ENCODE peak calls at places on chromosome 16, in nine cellular contexts. One of them, this sample, is unnamed.

GRCh38 chr16:12262454-12263180 is 286.1 kb downstream of the SNX29 start:
- DNase-seq in nephron progenitor cell: no peak
- DNase-seq in heart right ventricle: no peak
- DNase-seq in NCI-H2171 treated with DMSO at 0.1 percent for 48 hours: no peak
- DNase-seq in activated CD4-positive, alpha-beta T cell treated with anti-CD3 and anti-CD28 coated beads, Interleukin-2, amount 50 U/mL, for 48 hours: no peak
- DNase-seq in H9: no peak
- DNase-seq in EL: no peak
- DNase-seq in psoas muscle: no peak
- DNase-seq in erythroblast: no peak
- DNase-seq in this sample: no peak

GRCh38 chr16:12907670-12908233 is 6.4 kb downstream of the SHISA9 start:
- DNase-seq in NCI-H2171 treated with DMSO at 0.1 percent for 48 hours: no peak
- DNase-seq in nephron progenitor cell: no peak
- DNase-seq in erythroblast: peak; percentile 10
- DNase-seq in psoas muscle: no peak
- DNase-seq in EL: peak; percentile 1
- DNase-seq in heart right ventricle: no peak
- DNase-seq in H9: peak; percentile 58
- DNase-seq in activated CD4-positive, alpha-beta T cell treated with anti-CD3 and anti-CD28 coated beads, Interleukin-2, amount 50 U/mL, for 48 hours: no peak
- DNase-seq in this sample: no peak

GRCh38 chr16:35142809-35143192 is 1683.4 kb downstream of the TP53TG3F start:
- DNase-seq in heart right ventricle: no peak
- DNase-seq in NCI-H2171 treated with DMSO at 0.1 percent for 48 hours: no peak
- DNase-seq in H9: no peak
- DNase-seq in activated CD4-positive, alpha-beta T cell treated with anti-CD3 and anti-CD28 coated beads, Interleukin-2, amount 50 U/mL, for 48 hours: no peak
- DNase-seq in nephron progenitor cell: no peak
- DNase-seq in EL: no peak
- DNase-seq in psoas muscle: no peak
- DNase-seq in erythroblast: no peak
- DNase-seq in this sample: no peak

GRCh38 chr16:526181-527014 is 1.1 kb upstream of the CAPN15 start:
- DNase-seq in psoas muscle: no peak
- DNase-seq in activated CD4-positive, alpha-beta T cell treated with anti-CD3 and anti-CD28 coated beads, Interleukin-2, amount 50 U/mL, for 48 hours: peak; percentile 34
- DNase-seq in EL: peak; percentile 45
- DNase-seq in NCI-H2171 treated with DMSO at 0.1 percent for 48 hours: peak; percentile 44
- DNase-seq in erythroblast: peak; percentile 84
- DNase-seq in H9: no peak
- DNase-seq in nephron progenitor cell: peak; percentile 60
- DNase-seq in heart right ventricle: peak; percentile 65
- DNase-seq in this sample: no peak

GRCh38 chr16:89303604-89304003 is 86.1 kb downstream of the ZNF778 start:
- DNase-seq in activated CD4-positive, alpha-beta T cell treated with anti-CD3 and anti-CD28 coated beads, Interleukin-2, amount 50 U/mL, for 48 hours: no peak
- DNase-seq in NCI-H2171 treated with DMSO at 0.1 percent for 48 hours: no peak
- DNase-seq in erythroblast: no peak
- DNase-seq in nephron progenitor cell: no peak
- DNase-seq in EL: no peak
- DNase-seq in psoas muscle: no peak
- DNase-seq in heart right ventricle: no peak
- DNase-seq in H9: no peak
- DNase-seq in this sample: no peak

GRCh38 chr16:30472328-30472942 is at the start of gene ITGAL:
- DNase-seq in activated CD4-positive, alpha-beta T cell treated with anti-CD3 and anti-CD28 coated beads, Interleukin-2, amount 50 U/mL, for 48 hours: peak; percentile 81
- DNase-seq in erythroblast: no peak
- DNase-seq in NCI-H2171 treated with DMSO at 0.1 percent for 48 hours: no peak
- DNase-seq in H9: no peak
- DNase-seq in psoas muscle: peak; percentile 60
- DNase-seq in EL: no peak
- DNase-seq in nephron progenitor cell: no peak
- DNase-seq in heart right ventricle: peak; percentile 35
- DNase-seq in this sample: no peak

GRCh38 chr16:11576427-11577289 is 10.1 kb downstream of the LITAF start:
- DNase-seq in NCI-H2171 treated with DMSO at 0.1 percent for 48 hours: peak; percentile 89
- DNase-seq in H9: no peak
- DNase-seq in psoas muscle: peak; percentile 4
- DNase-seq in heart right ventricle: no peak
- DNase-seq in nephron progenitor cell: no peak
- DNase-seq in erythroblast: no peak
- DNase-seq in activated CD4-positive, alpha-beta T cell treated with anti-CD3 and anti-CD28 coated beads, Interleukin-2, amount 50 U/mL, for 48 hours: no peak
- DNase-seq in EL: no peak
- DNase-seq in this sample: peak; percentile 25

GRCh38 chr16:86998196-86999001 is 318.8 kb downstream of the C16orf95 start:
- DNase-seq in nephron progenitor cell: no peak
- DNase-seq in erythroblast: no peak
- DNase-seq in heart right ventricle: no peak
- DNase-seq in NCI-H2171 treated with DMSO at 0.1 percent for 48 hours: no peak
- DNase-seq in EL: no peak
- DNase-seq in H9: no peak
- DNase-seq in psoas muscle: no peak
- DNase-seq in activated CD4-positive, alpha-beta T cell treated with anti-CD3 and anti-CD28 coated beads, Interleukin-2, amount 50 U/mL, for 48 hours: no peak
- DNase-seq in this sample: no peak

GRCh38 chr16:69376393-69377059 is 9.3 kb downstream of the TERF2 start:
- DNase-seq in activated CD4-positive, alpha-beta T cell treated with anti-CD3 and anti-CD28 coated beads, Interleukin-2, amount 50 U/mL, for 48 hours: no peak
- DNase-seq in NCI-H2171 treated with DMSO at 0.1 percent for 48 hours: no peak
- DNase-seq in psoas muscle: no peak
- DNase-seq in heart right ventricle: no peak
- DNase-seq in erythroblast: no peak
- DNase-seq in H9: no peak
- DNase-seq in nephron progenitor cell: no peak
- DNase-seq in EL: no peak
- DNase-seq in this sample: no peak

GRCh38 chr16:10031473-10031872 is 150.8 kb downstream of the GRIN2A start:
- DNase-seq in psoas muscle: no peak
- DNase-seq in erythroblast: no peak
- DNase-seq in NCI-H2171 treated with DMSO at 0.1 percent for 48 hours: no peak
- DNase-seq in EL: no peak
- DNase-seq in nephron progenitor cell: no peak
- DNase-seq in H9: no peak
- DNase-seq in activated CD4-positive, alpha-beta T cell treated with anti-CD3 and anti-CD28 coated beads, Interleukin-2, amount 50 U/mL, for 48 hours: no peak
- DNase-seq in heart right ventricle: no peak
- DNase-seq in this sample: no peak

GRCh38 chr16:13919330-13919682 is 648 bp upstream of the ERCC4 start:
- DNase-seq in heart right ventricle: no peak
- DNase-seq in psoas muscle: no peak
- DNase-seq in NCI-H2171 treated with DMSO at 0.1 percent for 48 hours: peak; percentile 88
- DNase-seq in H9: no peak
- DNase-seq in erythroblast: peak; percentile 59
- DNase-seq in EL: no peak
- DNase-seq in activated CD4-positive, alpha-beta T cell treated with anti-CD3 and anti-CD28 coated beads, Interleukin-2, amount 50 U/mL, for 48 hours: no peak
- DNase-seq in nephron progenitor cell: no peak
- DNase-seq in this sample: peak; percentile 52

GRCh38 chr16:68200120-68200783 is 35.7 kb downstream of the ESRP2 start:
- DNase-seq in nephron progenitor cell: no peak
- DNase-seq in EL: peak; percentile 44
- DNase-seq in activated CD4-positive, alpha-beta T cell treated with anti-CD3 and anti-CD28 coated beads, Interleukin-2, amount 50 U/mL, for 48 hours: no peak
- DNase-seq in psoas muscle: no peak
- DNase-seq in NCI-H2171 treated with DMSO at 0.1 percent for 48 hours: no peak
- DNase-seq in H9: no peak
- DNase-seq in heart right ventricle: no peak
- DNase-seq in erythroblast: no peak
- DNase-seq in this sample: no peak

GRCh38 chr16:77761204-77761603 is 27.2 kb upstream of the VAT1L start:
- DNase-seq in H9: no peak
- DNase-seq in heart right ventricle: no peak
- DNase-seq in psoas muscle: no peak
- DNase-seq in NCI-H2171 treated with DMSO at 0.1 percent for 48 hours: peak; percentile 5
- DNase-seq in activated CD4-positive, alpha-beta T cell treated with anti-CD3 and anti-CD28 coated beads, Interleukin-2, amount 50 U/mL, for 48 hours: no peak
- DNase-seq in EL: no peak
- DNase-seq in nephron progenitor cell: no peak
- DNase-seq in erythroblast: no peak
- DNase-seq in this sample: no peak

GRCh38 chr16:53865492-53865863 is 161.5 kb downstream of the FTO start:
- DNase-seq in nephron progenitor cell: no peak
- DNase-seq in heart right ventricle: no peak
- DNase-seq in H9: no peak
- DNase-seq in psoas muscle: no peak
- DNase-seq in activated CD4-positive, alpha-beta T cell treated with anti-CD3 and anti-CD28 coated beads, Interleukin-2, amount 50 U/mL, for 48 hours: no peak
- DNase-seq in erythroblast: no peak
- DNase-seq in NCI-H2171 treated with DMSO at 0.1 percent for 48 hours: no peak
- DNase-seq in EL: peak; percentile 7
- DNase-seq in this sample: no peak

GRCh38 chr16:46972971-46973456 is 460 bp downstream of the DNAJA2 start:
- DNase-seq in nephron progenitor cell: peak; percentile 47
- DNase-seq in H9: peak; percentile 39
- DNase-seq in activated CD4-positive, alpha-beta T cell treated with anti-CD3 and anti-CD28 coated beads, Interleukin-2, amount 50 U/mL, for 48 hours: peak; percentile 47
- DNase-seq in EL: peak; percentile 36
- DNase-seq in psoas muscle: peak; percentile 64
- DNase-seq in heart right ventricle: peak; percentile 35
- DNase-seq in NCI-H2171 treated with DMSO at 0.1 percent for 48 hours: no peak
- DNase-seq in erythroblast: peak; percentile 54
- DNase-seq in this sample: no peak

GRCh38 chr16:82728901-82729300 is 102.1 kb downstream of the CDH13 start:
- DNase-seq in activated CD4-positive, alpha-beta T cell treated with anti-CD3 and anti-CD28 coated beads, Interleukin-2, amount 50 U/mL, for 48 hours: no peak
- DNase-seq in erythroblast: no peak
- DNase-seq in EL: no peak
- DNase-seq in psoas muscle: no peak
- DNase-seq in H9: no peak
- DNase-seq in NCI-H2171 treated with DMSO at 0.1 percent for 48 hours: no peak
- DNase-seq in heart right ventricle: no peak
- DNase-seq in nephron progenitor cell: no peak
- DNase-seq in this sample: no peak

GRCh38 chr16:66359012-66359411 is 7.5 kb upstream of the CDH5 start:
- DNase-seq in EL: no peak
- DNase-seq in NCI-H2171 treated with DMSO at 0.1 percent for 48 hours: no peak
- DNase-seq in erythroblast: no peak
- DNase-seq in psoas muscle: no peak
- DNase-seq in heart right ventricle: no peak
- DNase-seq in nephron progenitor cell: no peak
- DNase-seq in H9: no peak
- DNase-seq in activated CD4-positive, alpha-beta T cell treated with anti-CD3 and anti-CD28 coated beads, Interleukin-2, amount 50 U/mL, for 48 hours: no peak
- DNase-seq in this sample: no peak

GRCh38 chr16:13956635-13957196 is 36.8 kb downstream of the ERCC4 start:
- DNase-seq in erythroblast: no peak
- DNase-seq in activated CD4-positive, alpha-beta T cell treated with anti-CD3 and anti-CD28 coated beads, Interleukin-2, amount 50 U/mL, for 48 hours: peak; percentile 4
- DNase-seq in nephron progenitor cell: no peak
- DNase-seq in psoas muscle: no peak
- DNase-seq in EL: no peak
- DNase-seq in NCI-H2171 treated with DMSO at 0.1 percent for 48 hours: no peak
- DNase-seq in heart right ventricle: no peak
- DNase-seq in H9: no peak
- DNase-seq in this sample: peak; percentile 35

GRCh38 chr16:27899736-27900135 is 163.8 kb downstream of the GSG1L start:
- DNase-seq in nephron progenitor cell: no peak
- DNase-seq in heart right ventricle: no peak
- DNase-seq in psoas muscle: no peak
- DNase-seq in H9: no peak
- DNase-seq in activated CD4-positive, alpha-beta T cell treated with anti-CD3 and anti-CD28 coated beads, Interleukin-2, amount 50 U/mL, for 48 hours: no peak
- DNase-seq in NCI-H2171 treated with DMSO at 0.1 percent for 48 hours: no peak
- DNase-seq in EL: no peak
- DNase-seq in erythroblast: no peak
- DNase-seq in this sample: no peak

GRCh38 chr16:75433732-75434413 is 570 bp upstream of the CFDP1 start:
- DNase-seq in erythroblast: peak; percentile 92
- DNase-seq in EL: peak; percentile 91
- DNase-seq in nephron progenitor cell: no peak
- DNase-seq in H9: peak; percentile 78
- DNase-seq in psoas muscle: no peak
- DNase-seq in NCI-H2171 treated with DMSO at 0.1 percent for 48 hours: peak; percentile 95
- DNase-seq in heart right ventricle: no peak
- DNase-seq in activated CD4-positive, alpha-beta T cell treated with anti-CD3 and anti-CD28 coated beads, Interleukin-2, amount 50 U/mL, for 48 hours: no peak
- DNase-seq in this sample: no peak

GRCh38 chr16:79194291-79194690 is 406.2 kb downstream of the MAF start:
- DNase-seq in nephron progenitor cell: no peak
- DNase-seq in psoas muscle: no peak
- DNase-seq in EL: no peak
- DNase-seq in activated CD4-positive, alpha-beta T cell treated with anti-CD3 and anti-CD28 coated beads, Interleukin-2, amount 50 U/mL, for 48 hours: no peak
- DNase-seq in heart right ventricle: no peak
- DNase-seq in H9: no peak
- DNase-seq in NCI-H2171 treated with DMSO at 0.1 percent for 48 hours: no peak
- DNase-seq in erythroblast: no peak
- DNase-seq in this sample: no peak

GRCh38 chr16:46673320-46674013 is 15.5 kb downstream of the VPS35 start:
- DNase-seq in NCI-H2171 treated with DMSO at 0.1 percent for 48 hours: peak; percentile 51
- DNase-seq in heart right ventricle: no peak
- DNase-seq in erythroblast: peak; percentile 78
- DNase-seq in EL: peak; percentile 63
- DNase-seq in psoas muscle: no peak
- DNase-seq in H9: peak; percentile 63
- DNase-seq in nephron progenitor cell: peak; percentile 41
- DNase-seq in activated CD4-positive, alpha-beta T cell treated with anti-CD3 and anti-CD28 coated beads, Interleukin-2, amount 50 U/mL, for 48 hours: peak; percentile 36
- DNase-seq in this sample: peak; percentile 44

GRCh38 chr16:72711823-72712222 is 336.1 kb downstream of the ZFHX3 start:
- DNase-seq in EL: no peak
- DNase-seq in psoas muscle: no peak
- DNase-seq in activated CD4-positive, alpha-beta T cell treated with anti-CD3 and anti-CD28 coated beads, Interleukin-2, amount 50 U/mL, for 48 hours: no peak
- DNase-seq in heart right ventricle: no peak
- DNase-seq in NCI-H2171 treated with DMSO at 0.1 percent for 48 hours: no peak
- DNase-seq in erythroblast: no peak
- DNase-seq in H9: no peak
- DNase-seq in nephron progenitor cell: no peak
- DNase-seq in this sample: no peak

GRCh38 chr16:22063888-22064467 is 28.4 kb upstream of the VWA3A start:
- DNase-seq in heart right ventricle: no peak
- DNase-seq in erythroblast: no peak
- DNase-seq in NCI-H2171 treated with DMSO at 0.1 percent for 48 hours: no peak
- DNase-seq in EL: no peak
- DNase-seq in activated CD4-positive, alpha-beta T cell treated with anti-CD3 and anti-CD28 coated beads, Interleukin-2, amount 50 U/mL, for 48 hours: no peak
- DNase-seq in nephron progenitor cell: no peak
- DNase-seq in psoas muscle: no peak
- DNase-seq in H9: no peak
- DNase-seq in this sample: no peak

GRCh38 chr16:18842565-18842964 is 41.2 kb upstream of the ARL6IP1 start:
- DNase-seq in NCI-H2171 treated with DMSO at 0.1 percent for 48 hours: no peak
- DNase-seq in activated CD4-positive, alpha-beta T cell treated with anti-CD3 and anti-CD28 coated beads, Interleukin-2, amount 50 U/mL, for 48 hours: no peak
- DNase-seq in H9: no peak
- DNase-seq in erythroblast: no peak
- DNase-seq in psoas muscle: no peak
- DNase-seq in EL: no peak
- DNase-seq in heart right ventricle: no peak
- DNase-seq in nephron progenitor cell: no peak
- DNase-seq in this sample: no peak

GRCh38 chr16:84718-85452 is 6.9 kb downstream of the MPG start:
- DNase-seq in H9: no peak
- DNase-seq in heart right ventricle: no peak
- DNase-seq in NCI-H2171 treated with DMSO at 0.1 percent for 48 hours: no peak
- DNase-seq in nephron progenitor cell: no peak
- DNase-seq in activated CD4-positive, alpha-beta T cell treated with anti-CD3 and anti-CD28 coated beads, Interleukin-2, amount 50 U/mL, for 48 hours: peak; percentile 68
- DNase-seq in erythroblast: peak; percentile 47
- DNase-seq in psoas muscle: peak; percentile 80
- DNase-seq in EL: peak; percentile 96
- DNase-seq in this sample: no peak